ENCODE peak calls at places on chromosomes 6 and 20, in eight cellular contexts. One of them, this sample, is unnamed.

GRCh38 chr20:49349678-49350077 is 71.8 kb upstream of the ZNFX1 start:
- DNase-seq in K562: no peak
- DNase-seq in sigmoid colon: peak
- DNase-seq in endothelial cell of umbilical vein: no peak
- DNase-seq in HepG2: no peak
- DNase-seq in transverse colon: peak
- DNase-seq in breast epithelium: no peak
- DNase-seq in HCT116: no peak
- DNase-seq in this sample: peak

GRCh38 chr6:37222125-37222967 is 35.2 kb upstream of the TBC1D22B start:
- DNase-seq in K562: peak
- DNase-seq in sigmoid colon: peak
- DNase-seq in endothelial cell of umbilical vein: peak
- DNase-seq in HepG2: peak
- DNase-seq in transverse colon: peak
- DNase-seq in breast epithelium: peak
- DNase-seq in HCT116: peak
- DNase-seq in this sample: peak

GRCh38 chr6:122995930-122996796 is at the start of gene CLVS2:
- DNase-seq in K562: no peak
- DNase-seq in sigmoid colon: peak
- DNase-seq in endothelial cell of umbilical vein: no peak
- DNase-seq in HepG2: no peak
- DNase-seq in transverse colon: no peak
- DNase-seq in breast epithelium: no peak
- DNase-seq in HCT116: no peak
- DNase-seq in this sample: no peak

GRCh38 chr20:50195524-50196120 is 5.0 kb downstream of the CEBPB start:
- DNase-seq in K562: no peak
- DNase-seq in sigmoid colon: peak
- DNase-seq in endothelial cell of umbilical vein: no peak
- DNase-seq in HepG2: no peak
- DNase-seq in transverse colon: no peak
- DNase-seq in breast epithelium: no peak
- DNase-seq in HCT116: no peak
- DNase-seq in this sample: no peak

GRCh38 chr20:59807909-59808728 is 125.3 kb downstream of the SYCP2 start:
- DNase-seq in K562: no peak
- DNase-seq in sigmoid colon: peak
- DNase-seq in endothelial cell of umbilical vein: no peak
- DNase-seq in HepG2: no peak
- DNase-seq in transverse colon: no peak
- DNase-seq in breast epithelium: peak
- DNase-seq in HCT116: no peak
- DNase-seq in this sample: peak

GRCh38 chr6:154962751-154963150 is 32.4 kb upstream of the TIAM2 start:
- DNase-seq in K562: no peak
- DNase-seq in sigmoid colon: no peak
- DNase-seq in endothelial cell of umbilical vein: peak
- DNase-seq in HepG2: peak
- DNase-seq in transverse colon: no peak
- DNase-seq in breast epithelium: no peak
- DNase-seq in HCT116: no peak
- DNase-seq in this sample: no peak

GRCh38 chr6:95431637-95432228 is 145.6 kb upstream of the MANEA start:
- DNase-seq in K562: peak
- DNase-seq in sigmoid colon: no peak
- DNase-seq in endothelial cell of umbilical vein: peak
- DNase-seq in HepG2: peak
- DNase-seq in transverse colon: peak
- DNase-seq in breast epithelium: no peak
- DNase-seq in HCT116: peak
- DNase-seq in this sample: no peak

GRCh38 chr6:27582928-27583725 is 110.2 kb upstream of the ZNF184 start:
- DNase-seq in K562: peak
- DNase-seq in sigmoid colon: no peak
- DNase-seq in endothelial cell of umbilical vein: peak
- DNase-seq in HepG2: peak
- DNase-seq in transverse colon: no peak
- DNase-seq in breast epithelium: no peak
- DNase-seq in HCT116: no peak
- DNase-seq in this sample: no peak

GRCh38 chr20:35294293-35294685 is 2.1 kb upstream of the FAM83C start:
- DNase-seq in K562: no peak
- DNase-seq in sigmoid colon: no peak
- DNase-seq in endothelial cell of umbilical vein: no peak
- DNase-seq in HepG2: no peak
- DNase-seq in transverse colon: no peak
- DNase-seq in breast epithelium: no peak
- DNase-seq in HCT116: no peak
- DNase-seq in this sample: no peak

GRCh38 chr20:14219801-14220461 is 117.5 kb downstream of the FLRT3 start:
- DNase-seq in K562: no peak
- DNase-seq in sigmoid colon: peak
- DNase-seq in endothelial cell of umbilical vein: no peak
- DNase-seq in HepG2: no peak
- DNase-seq in transverse colon: peak
- DNase-seq in breast epithelium: no peak
- DNase-seq in HCT116: peak
- DNase-seq in this sample: no peak

GRCh38 chr20:32164984-32165735 is 42.4 kb downstream of the PLAGL2 start:
- DNase-seq in K562: no peak
- DNase-seq in sigmoid colon: peak
- DNase-seq in endothelial cell of umbilical vein: no peak
- DNase-seq in HepG2: no peak
- DNase-seq in transverse colon: no peak
- DNase-seq in breast epithelium: no peak
- DNase-seq in HCT116: no peak
- DNase-seq in this sample: peak

GRCh38 chr6:6057442-6058053 is 50.8 kb upstream of the NRN1 start:
- DNase-seq in K562: peak
- DNase-seq in sigmoid colon: no peak
- DNase-seq in endothelial cell of umbilical vein: peak
- DNase-seq in HepG2: peak
- DNase-seq in transverse colon: no peak
- DNase-seq in breast epithelium: no peak
- DNase-seq in HCT116: peak
- DNase-seq in this sample: no peak

GRCh38 chr20:23161244-23161875 is 75.2 kb upstream of the CD93 start:
- DNase-seq in K562: peak
- DNase-seq in sigmoid colon: peak
- DNase-seq in endothelial cell of umbilical vein: no peak
- DNase-seq in HepG2: no peak
- DNase-seq in transverse colon: no peak
- DNase-seq in breast epithelium: no peak
- DNase-seq in HCT116: no peak
- DNase-seq in this sample: no peak

GRCh38 chr20:15976047-15976731 is 597.1 kb downstream of the KIF16B start:
- DNase-seq in K562: no peak
- DNase-seq in sigmoid colon: no peak
- DNase-seq in endothelial cell of umbilical vein: no peak
- DNase-seq in HepG2: no peak
- DNase-seq in transverse colon: no peak
- DNase-seq in breast epithelium: no peak
- DNase-seq in HCT116: no peak
- DNase-seq in this sample: no peak

GRCh38 chr6:25035451-25036435 is 100.0 kb upstream of the RIPOR2 start:
- DNase-seq in K562: no peak
- DNase-seq in sigmoid colon: no peak
- DNase-seq in endothelial cell of umbilical vein: no peak
- DNase-seq in HepG2: no peak
- DNase-seq in transverse colon: no peak
- DNase-seq in breast epithelium: no peak
- DNase-seq in HCT116: no peak
- DNase-seq in this sample: no peak

DNA sequence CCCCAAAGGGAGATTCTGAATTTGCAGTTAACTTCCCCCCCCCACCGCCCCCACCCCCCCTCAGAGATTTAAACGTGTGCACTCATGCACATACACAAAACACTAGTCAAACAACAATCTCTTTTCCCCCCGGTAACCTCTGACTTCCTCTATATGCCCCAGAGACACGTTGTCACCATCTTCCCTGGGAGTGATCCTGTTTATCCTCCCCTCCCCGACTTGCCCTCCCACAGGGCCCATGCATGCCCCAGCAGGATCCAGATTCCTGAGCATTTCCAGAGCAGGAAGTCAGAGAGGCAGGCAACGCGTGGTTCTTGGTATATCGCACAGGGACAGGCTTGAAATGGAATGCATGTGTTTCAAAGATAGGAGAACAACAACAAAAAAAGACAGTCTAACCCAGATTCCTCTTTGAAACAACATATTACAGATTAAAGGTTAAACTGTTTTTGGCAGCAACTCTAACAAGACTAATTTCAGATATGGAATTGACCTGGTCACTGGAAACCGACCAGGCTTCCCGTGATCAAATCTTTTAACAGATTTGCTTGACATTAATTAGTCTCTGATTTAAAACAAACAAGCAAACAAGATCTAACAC is 1.3 kb downstream of the BLCAP start:
- DNase-seq in K562: peak
- DNase-seq in sigmoid colon: no peak
- DNase-seq in endothelial cell of umbilical vein: peak
- DNase-seq in HepG2: peak
- DNase-seq in transverse colon: peak
- DNase-seq in breast epithelium: no peak
- DNase-seq in HCT116: no peak
- DNase-seq in this sample: no peak
- TF ChIP-seq POLR2AphosphoS5 in K562: peak
- TF ChIP-seq POLR2AphosphoS5 in sigmoid colon: peak
- TF ChIP-seq POLR2AphosphoS5 in endothelial cell of umbilical vein: peak
- TF ChIP-seq POLR2AphosphoS5 in HepG2: peak
- TF ChIP-seq POLR2AphosphoS5 in transverse colon: peak
- TF ChIP-seq POLR2AphosphoS5 in breast epithelium: no peak
- TF ChIP-seq POLR2AphosphoS5 in HCT116: no peak
- TF ChIP-seq POLR2AphosphoS5 in this sample: peak

GRCh38 chr6:4265740-4266139 is 130.4 kb upstream of the ECI2 start:
- DNase-seq in K562: no peak
- DNase-seq in sigmoid colon: no peak
- DNase-seq in endothelial cell of umbilical vein: no peak
- DNase-seq in HepG2: no peak
- DNase-seq in transverse colon: no peak
- DNase-seq in breast epithelium: no peak
- DNase-seq in HCT116: no peak
- DNase-seq in this sample: no peak
- TF ChIP-seq POLR2AphosphoS5 in K562: no peak
- TF ChIP-seq POLR2AphosphoS5 in sigmoid colon: no peak
- TF ChIP-seq POLR2AphosphoS5 in endothelial cell of umbilical vein: no peak
- TF ChIP-seq POLR2AphosphoS5 in HepG2: no peak
- TF ChIP-seq POLR2AphosphoS5 in transverse colon: no peak
- TF ChIP-seq POLR2AphosphoS5 in breast epithelium: no peak
- TF ChIP-seq POLR2AphosphoS5 in HCT116: no peak
- TF ChIP-seq POLR2AphosphoS5 in this sample: no peak

GRCh38 chr6:108589244-108589730 is 28.6 kb downstream of the FOXO3 start:
- DNase-seq in K562: peak
- DNase-seq in sigmoid colon: peak
- DNase-seq in endothelial cell of umbilical vein: peak
- DNase-seq in HepG2: peak
- DNase-seq in transverse colon: peak
- DNase-seq in breast epithelium: peak
- DNase-seq in HCT116: peak
- DNase-seq in this sample: peak

GRCh38 chr6:108588586-108588985 is 27.9 kb downstream of the FOXO3 start:
- DNase-seq in K562: no peak
- DNase-seq in sigmoid colon: no peak
- DNase-seq in endothelial cell of umbilical vein: peak
- DNase-seq in HepG2: no peak
- DNase-seq in transverse colon: peak
- DNase-seq in breast epithelium: no peak
- DNase-seq in HCT116: no peak
- DNase-seq in this sample: no peak

GRCh38 chr6:108584323-108584722 is 23.6 kb downstream of the FOXO3 start:
- DNase-seq in K562: no peak
- DNase-seq in sigmoid colon: no peak
- DNase-seq in endothelial cell of umbilical vein: no peak
- DNase-seq in HepG2: no peak
- DNase-seq in transverse colon: no peak
- DNase-seq in breast epithelium: no peak
- DNase-seq in HCT116: no peak
- DNase-seq in this sample: no peak

GRCh38 chr6:108585921-108586320 is 25.2 kb downstream of the FOXO3 start:
- DNase-seq in K562: no peak
- DNase-seq in sigmoid colon: no peak
- DNase-seq in endothelial cell of umbilical vein: no peak
- DNase-seq in HepG2: no peak
- DNase-seq in transverse colon: no peak
- DNase-seq in breast epithelium: no peak
- DNase-seq in HCT116: no peak
- DNase-seq in this sample: no peak

DNA sequence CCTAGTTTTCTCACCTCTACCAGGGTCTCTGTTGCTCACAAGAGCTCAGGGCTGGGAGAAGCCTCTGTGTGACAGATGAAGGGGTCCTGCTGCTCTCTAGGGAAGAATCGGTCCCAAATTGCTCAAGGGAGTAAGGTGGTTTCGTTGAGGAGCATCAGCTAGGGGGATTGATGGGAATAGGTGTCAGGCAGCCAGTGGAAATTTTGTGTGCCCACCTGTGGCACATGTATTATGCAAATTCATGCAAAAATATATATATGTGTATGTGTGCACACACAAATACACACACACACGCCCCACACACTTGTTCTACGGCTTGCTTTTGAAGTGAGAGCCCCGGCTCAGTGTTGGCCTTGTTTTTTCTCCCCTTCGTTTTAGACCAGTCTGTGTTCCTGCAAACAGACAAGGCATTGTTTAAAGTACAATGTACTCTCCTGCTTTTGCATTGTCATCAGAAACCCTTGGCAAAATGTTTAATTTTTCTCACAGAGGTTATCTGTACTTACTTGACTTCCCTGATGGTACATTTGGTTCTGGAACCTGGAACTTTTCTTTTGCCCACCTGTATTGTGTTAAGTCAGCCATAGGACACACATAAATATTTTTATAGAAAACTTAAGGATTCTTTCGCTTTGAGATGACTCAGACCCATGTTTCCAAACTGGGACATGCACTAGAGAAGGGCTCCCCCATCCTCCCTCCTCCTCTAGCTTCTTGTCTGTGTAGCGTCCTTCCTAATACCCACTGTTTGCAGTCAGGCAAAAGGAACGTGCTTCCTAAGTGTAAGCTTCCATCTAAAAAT is 26.7 kb downstream of the FOXO3 start:
- DNase-seq in K562: no peak
- DNase-seq in sigmoid colon: peak
- DNase-seq in endothelial cell of umbilical vein: peak
- DNase-seq in HepG2: peak
- DNase-seq in transverse colon: no peak
- DNase-seq in breast epithelium: no peak
- DNase-seq in HCT116: no peak
- DNase-seq in this sample: no peak
- TF ChIP-seq POLR2AphosphoS5 in K562: no peak
- TF ChIP-seq POLR2AphosphoS5 in sigmoid colon: peak
- TF ChIP-seq POLR2AphosphoS5 in endothelial cell of umbilical vein: no peak
- TF ChIP-seq POLR2AphosphoS5 in HepG2: no peak
- TF ChIP-seq POLR2AphosphoS5 in transverse colon: peak
- TF ChIP-seq POLR2AphosphoS5 in breast epithelium: no peak
- TF ChIP-seq POLR2AphosphoS5 in HCT116: no peak
- TF ChIP-seq POLR2AphosphoS5 in this sample: no peak

DNA sequence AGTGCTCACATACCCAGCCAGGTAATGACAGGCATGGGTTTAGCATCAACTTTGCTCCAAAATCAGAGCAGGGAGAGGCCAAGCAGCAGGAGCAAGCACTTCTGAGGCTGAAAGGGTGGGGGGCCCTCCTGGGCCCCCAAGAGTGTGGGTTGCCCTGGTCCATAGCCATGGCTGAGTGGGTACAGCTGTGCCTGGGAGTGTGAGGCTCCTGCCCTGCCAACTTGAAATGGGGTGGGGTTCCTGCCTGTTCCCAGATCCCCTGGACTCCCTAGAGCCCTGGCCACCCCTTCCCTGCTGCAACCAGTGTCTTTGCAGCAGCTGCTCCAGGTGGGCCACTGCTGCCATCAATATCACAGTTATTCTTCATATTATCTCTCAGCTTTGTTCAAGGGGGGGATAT is 1224.2 kb upstream of the GJE1 start:
- DNase-seq in K562: no peak
- DNase-seq in sigmoid colon: no peak
- DNase-seq in endothelial cell of umbilical vein: no peak
- DNase-seq in HepG2: no peak
- DNase-seq in transverse colon: no peak
- DNase-seq in breast epithelium: no peak
- DNase-seq in HCT116: no peak
- DNase-seq in this sample: no peak
- TF ChIP-seq POLR2AphosphoS5 in K562: no peak
- TF ChIP-seq POLR2AphosphoS5 in sigmoid colon: no peak
- TF ChIP-seq POLR2AphosphoS5 in endothelial cell of umbilical vein: no peak
- TF ChIP-seq POLR2AphosphoS5 in HepG2: no peak
- TF ChIP-seq POLR2AphosphoS5 in transverse colon: no peak
- TF ChIP-seq POLR2AphosphoS5 in breast epithelium: no peak
- TF ChIP-seq POLR2AphosphoS5 in HCT116: no peak
- TF ChIP-seq POLR2AphosphoS5 in this sample: no peak